ENCODE peak calls at places on chromosomes 16 and 17, in five cellular contexts. M is nephron progenitor cell; R is cardiac muscle cell; Z is CD8-positive, alpha-beta T cell; E is astrocyte of the spinal cord. Y is an unnamed sample.

GRCh38 chr16:88789593-88789992 is 4.6 kb upstream of the PIEZO1 start:
- DNase-seq in Z (no peak), E (no peak), M (no peak), R (no peak), Y (no peak)

GRCh38 chr17:50634915-50635719 is 436 bp downstream of the ABCC3 start:
- DNase-seq in E (no peak), Z (no peak), M (peak; percentile 48), R (no peak), Y (no peak)

GRCh38 chr16:5500526-5500925 is 402.9 kb upstream of the EEF2KMT start:
- DNase-seq in M (no peak), E (no peak), R (no peak), Z (no peak), Y (no peak)

GRCh38 chr17:82569621-82570020 is 50.1 kb downstream of the FOXK2 start:
- DNase-seq in M (no peak), Z (no peak), R (no peak), E (no peak), Y (no peak)

GRCh38 chr17:10698116-10698818 is 873 bp downstream of the ADPRM start:
- DNase-seq in E (no peak), M (no peak), R (peak; percentile 55), Z (no peak), Y (peak; percentile 5)

GRCh38 chr17:58084317-58084981 is 1.2 kb downstream of the DYNLL2 start:
- DNase-seq in Z (peak; percentile 46), R (peak; percentile 23), M (no peak), E (no peak), Y (peak; percentile 59)

GRCh38 chr17:50113624-50114320 is 16.2 kb downstream of the SAMD14 start:
- DNase-seq in R (no peak), M (no peak), E (no peak), Z (no peak), Y (no peak)

GRCh38 chr17:51947160-51947559 is 211.4 kb downstream of the CA10 start:
- DNase-seq in R (no peak), M (no peak), E (no peak), Z (no peak), Y (no peak)

GRCh38 chr16:10569629-10570028 is 10.8 kb downstream of the EMP2 start:
- DNase-seq in R (no peak), Z (no peak), M (no peak), E (no peak), Y (no peak)

GRCh38 chr16:635573-636205 is 416 bp downstream of the METTL26 start:
- DNase-seq in R (no peak), Z (no peak), M (no peak), E (no peak), Y (no peak)

GRCh38 chr17:4604111-4604644 is 19.8 kb downstream of the SMTNL2 start:
- DNase-seq in E (peak; percentile 66), Z (no peak), R (peak; percentile 89), M (no peak), Y (peak; percentile 57)

GRCh38 chr16:9836118-9836736 is 346.0 kb downstream of the GRIN2A start:
- DNase-seq in Z (no peak), M (peak; percentile 75), E (peak; percentile 17), R (peak; percentile 1), Y (peak; percentile 16)

GRCh38 chr16:85800321-85800669 is 800 bp downstream of the COX4I1 start:
- DNase-seq in M (peak; percentile 23), R (no peak), E (no peak), Z (peak; percentile 58), Y (peak; percentile 17)

GRCh38 chr16:10242916-10243315 is 60.7 kb upstream of the GRIN2A start:
- DNase-seq in M (no peak), Z (no peak), R (no peak), E (no peak), Y (no peak)

GRCh38 chr17:67365762-67366192 is 600 bp downstream of the PSMD12 start:
- DNase-seq in Z (no peak), E (peak; percentile 59), M (no peak), R (peak; percentile 69), Y (peak; percentile 65)

GRCh38 chr17:6710317-6710716 is 2.9 kb downstream of the SLC13A5 start:
- DNase-seq in M (no peak), Z (no peak), R (no peak), E (no peak), Y (no peak)

GRCh38 chr17:75723201-75723930 is 2.1 kb downstream of the ITGB4 start:
- DNase-seq in M (no peak), Z (no peak), E (no peak), R (no peak), Y (peak; percentile 81)

GRCh38 chr16:69166221-69166833 is 20.6 kb upstream of the SNTB2 start:
- DNase-seq in E (peak; percentile 95), R (peak; percentile 33), M (no peak), Z (peak; percentile 37), Y (no peak)

GRCh38 chr16:21116148-21116693 is 34.4 kb downstream of the DNAH3 start:
- DNase-seq in Z (no peak), E (peak; percentile 3), R (peak; percentile 45), M (no peak), Y (no peak)

GRCh38 chr17:3985800-3986199 is 21.6 kb upstream of the ATP2A3 start:
- DNase-seq in Z (no peak), E (no peak), R (no peak), M (no peak), Y (no peak)

GRCh38 chr16:66224636-66225035 is 141.9 kb upstream of the CDH5 start:
- DNase-seq in E (no peak), R (no peak), Z (no peak), M (no peak), Y (no peak)

GRCh38 chr17:37791434-37791833 is 46.6 kb upstream of the HNF1B start:
- DNase-seq in M (no peak), R (peak; percentile 23), Z (peak; percentile 25), E (no peak), Y (peak; percentile 30)

GRCh38 chr17:32596206-32596605 is 109.4 kb downstream of the CDK5R1 start:
- DNase-seq in Z (no peak), E (no peak), R (no peak), M (no peak), Y (no peak)

GRCh38 chr17:53032861-53033271 is 789.9 kb upstream of the KIF2B start:
- DNase-seq in M (peak; percentile 48), R (peak; percentile 88), E (peak; percentile 25), Z (no peak), Y (peak; percentile 64)

GRCh38 chr16:64738321-64738960 is 383.4 kb downstream of the CDH11 start:
- DNase-seq in Z (no peak), E (peak; percentile 73), M (no peak), R (peak; percentile 75), Y (peak; percentile 12)

GRCh38 chr17:55356440-55357328 is 65.0 kb downstream of the MMD start:
- DNase-seq in Z (peak; percentile 62), R (peak; percentile 72), M (peak; percentile 70), E (peak; percentile 63), Y (peak; percentile 78)

GRCh38 chr17:32583053-32583452 is 96.3 kb downstream of the CDK5R1 start:
- DNase-seq in R (no peak), E (no peak), M (no peak), Z (no peak), Y (no peak)

GRCh38 chr17:63641678-63642077 is 19.5 kb downstream of the MAP3K3 start:
- DNase-seq in Z (no peak), R (no peak), M (no peak), E (no peak), Y (no peak)

DNA sequence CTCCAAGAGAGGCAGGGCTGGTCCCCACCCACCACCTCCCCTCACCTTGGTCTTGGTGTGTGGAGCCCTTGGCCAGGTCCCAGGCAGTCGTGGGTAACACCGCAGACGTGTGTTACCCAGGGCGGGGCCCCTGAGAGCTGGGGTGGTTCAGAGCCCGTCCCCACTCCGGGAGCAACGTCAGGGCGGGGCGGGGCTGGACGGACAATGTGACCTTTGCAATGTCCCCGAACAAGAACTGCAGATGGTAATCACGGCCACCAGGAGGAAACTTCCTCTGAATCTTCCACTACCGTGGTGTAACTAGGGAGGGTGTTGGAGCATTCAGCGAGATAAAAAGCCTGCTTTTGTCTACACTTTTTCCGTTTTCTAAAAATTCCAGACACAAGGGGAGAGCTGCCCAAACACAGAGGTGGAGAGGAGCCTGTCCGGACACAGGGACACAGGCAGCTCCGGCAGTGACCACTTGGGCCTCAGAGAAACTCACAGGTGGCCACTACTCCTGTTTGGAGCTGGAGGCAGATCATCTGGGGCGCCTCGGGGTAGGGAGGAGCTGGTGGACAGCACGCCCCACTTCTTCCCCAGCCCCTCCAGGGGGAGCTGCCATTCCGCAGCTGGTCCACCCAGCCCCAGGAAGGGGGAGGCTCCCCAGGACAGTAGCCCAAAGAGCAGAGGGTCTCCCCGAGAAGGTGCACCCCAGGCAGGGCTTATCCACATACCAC is 14.2 kb upstream of the SLC38A10 start:
- DNase-seq in M (peak; percentile 73), Z (peak; percentile 23), R (peak; percentile 60), E (peak; percentile 47), Y (peak; percentile 49)
- TF ChIP-seq CTCF in M (peak; percentile 48), Z (no peak), R (peak; percentile 29), E (peak; percentile 46), Y (peak; percentile 51)

GRCh38 chr16:67967956-67968439 is 439 bp downstream of the SLC12A4 start:
- DNase-seq in E (no peak), Z (peak; percentile 26), R (peak; percentile 35), M (peak; percentile 67), Y (peak; percentile 21)

GRCh38 chr16:67967183-67967955 is 1.1 kb downstream of the SLC12A4 start:
- DNase-seq in Z (peak; percentile 34), R (no peak), E (no peak), M (no peak), Y (peak; percentile 52)

GRCh38 chr16:67966549-67967182 is 1.8 kb downstream of the SLC12A4 start:
- DNase-seq in Z (no peak), E (no peak), M (no peak), R (peak; percentile 33), Y (peak; percentile 58)

GRCh38 chr16:67968440-67969285 is at the start of gene SLC12A4:
- DNase-seq in M (peak; percentile 89), R (peak; percentile 82), Z (peak; percentile 86), E (peak; percentile 69), Y (peak; percentile 68)

GRCh38 chr16:67969286-67970039 is 1.0 kb upstream of the SLC12A4 start:
- DNase-seq in M (peak; percentile 31), E (peak; percentile 11), Z (no peak), R (no peak), Y (no peak)
- TF ChIP-seq CTCF in M (no peak), E (no peak), Z (no peak), R (no peak), Y (no peak)

GRCh38 chr17:563646-564045 is 151.0 kb downstream of the VPS53 start:
- DNase-seq in Z (no peak), R (no peak), E (no peak), M (no peak), Y (no peak)
- TF ChIP-seq CTCF in Z (no peak), R (no peak), E (no peak), M (no peak), Y (no peak)

DNA sequence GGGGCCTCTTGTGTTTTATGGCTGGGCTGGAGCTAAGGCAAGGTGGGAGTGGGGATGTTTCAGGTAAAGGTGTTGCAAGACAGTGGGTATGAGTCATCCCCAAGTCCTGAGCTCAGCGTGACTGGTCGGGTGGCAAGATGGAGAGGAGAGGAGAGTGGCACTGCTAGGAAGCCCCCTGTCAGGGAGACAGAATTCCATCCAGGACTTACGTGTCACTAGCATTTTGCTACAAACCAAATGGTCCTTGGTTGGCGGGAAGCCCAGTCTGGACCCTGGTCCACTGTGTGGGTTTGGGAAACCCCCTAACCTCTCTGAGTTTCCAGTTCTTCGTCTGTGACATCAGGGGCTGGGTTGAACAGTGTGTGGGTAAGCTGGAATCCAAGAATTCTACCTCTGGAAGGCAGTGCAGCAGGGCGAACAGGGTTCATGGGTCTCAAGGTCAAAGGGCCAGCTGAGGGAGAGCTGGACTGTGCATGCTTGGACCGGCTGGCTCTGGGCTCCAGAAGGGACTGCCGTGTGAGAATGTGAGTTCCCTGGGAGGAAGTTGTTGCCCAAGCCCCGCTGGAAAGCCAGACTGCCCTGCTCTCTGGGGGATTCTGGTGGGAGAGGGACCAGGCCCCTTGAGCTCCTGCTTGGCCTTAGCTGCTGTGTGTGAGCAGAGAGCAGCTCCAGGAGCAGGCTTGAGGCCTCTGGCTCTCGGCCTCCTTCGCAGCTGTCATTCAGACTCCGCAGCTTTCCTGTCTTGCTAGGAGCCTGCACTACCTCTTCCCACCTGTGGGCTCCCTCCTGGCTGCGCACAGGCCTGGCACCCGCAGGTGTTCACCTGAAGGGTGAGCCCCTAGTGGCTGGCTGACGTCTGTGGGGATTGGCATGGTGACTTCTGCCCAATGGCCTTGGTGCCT is 84.5 kb downstream of the NT5M start:
- DNase-seq in Z (no peak), E (no peak), R (no peak), M (peak; percentile 28), Y (peak; percentile 85)
- TF ChIP-seq CTCF in Z (no peak), E (peak; percentile 26), R (peak; percentile 32), M (peak; percentile 38), Y (peak; percentile 63)